ENCODE peak calls at places on chromosome 19, in six cellular contexts. E is psoas muscle, D is ascending aorta, K is NCI-H2171 treated with DMSO at 0.1 percent for 48 hours, A is foreskin keratinocyte, H is non-pigmented ciliary epithelial cell. U is an unnamed sample.

GRCh38 chr19:13556552-13556951 is 50.3 kb upstream of the CACNA1A start:
- DNase-seq in E (no peak), D (no peak), K (no peak), A (no peak), H (no peak), U (no peak)

GRCh38 chr19:58394821-58395219 is 636 bp upstream of the RNF225 start:
- DNase-seq in E (no peak), D (no peak), K (no peak), A (peak; percentile 54), H (no peak), U (no peak)

GRCh38 chr19:28213476-28214082 is 999.4 kb downstream of the UQCRFS1 start:
- DNase-seq in E (no peak), D (no peak), K (peak; percentile 4), A (no peak), H (no peak), U (no peak)

GRCh38 chr19:7739801-7740659 is 7.3 kb downstream of the CD209 start:
- DNase-seq in E (no peak), D (no peak), K (no peak), A (no peak), H (no peak), U (no peak)

GRCh38 chr19:56071151-56071550 is 49.9 kb downstream of the ZNF787 start:
- DNase-seq in E (no peak), D (no peak), K (peak; percentile 3), A (no peak), H (no peak), U (no peak)

GRCh38 chr19:42596391-42597071 is 1.8 kb upstream of the CEACAM8 start:
- DNase-seq in E (peak; percentile 34), D (no peak), K (peak; percentile 9), A (no peak), H (no peak), U (peak; percentile 28)

GRCh38 chr19:54209058-54209747 is 8.5 kb downstream of the RPS9 start:
- DNase-seq in E (no peak), D (no peak), K (no peak), A (no peak), H (no peak), U (no peak)

GRCh38 chr19:43469160-43469480 is 3.7 kb upstream of the LYPD3 start:
- DNase-seq in E (no peak), D (no peak), K (no peak), A (no peak), H (no peak), U (peak; percentile 51)

GRCh38 chr19:54434112-54434861 is 14.7 kb upstream of the LENG8 start:
- DNase-seq in E (no peak), D (no peak), K (no peak), A (no peak), H (no peak), U (no peak)

GRCh38 chr19:48445256-48445605 is 552 bp upstream of the GRWD1 start:
- DNase-seq in E (no peak), D (no peak), K (no peak), A (peak; percentile 82), H (peak; percentile 78), U (peak; percentile 84)

GRCh38 chr19:49057636-49058234 is at the start of gene CGB7:
- DNase-seq in E (peak; percentile 76), D (no peak), K (no peak), A (peak; percentile 62), H (no peak), U (peak; percentile 79)

GRCh38 chr19:46634045-46634655 is 1.9 kb downstream of the GNG8 start:
- DNase-seq in E (peak; percentile 81), D (peak; percentile 49), K (peak; percentile 83), A (peak; percentile 79), H (peak; percentile 60), U (peak; percentile 89)

GRCh38 chr19:8529369-8530006 is 15.5 kb upstream of the ZNF414 start:
- DNase-seq in E (no peak), D (no peak), K (no peak), A (no peak), H (no peak), U (no peak)

GRCh38 chr19:39211731-39212376 is 7.8 kb upstream of the SYCN start:
- DNase-seq in E (no peak), D (no peak), K (no peak), A (no peak), H (no peak), U (peak; percentile 16)

GRCh38 chr19:38389101-38389925 is 816 bp downstream of the SPRED3 start:
- DNase-seq in E (no peak), D (no peak), K (no peak), A (peak; percentile 65), H (peak; percentile 46), U (peak; percentile 89)

GRCh38 chr19:48616041-48616436 is 1.2 kb upstream of the FAM83E start:
- DNase-seq in E (no peak), D (no peak), K (no peak), A (no peak), H (no peak), U (no peak)

GRCh38 chr19:37079238-37079637 is 1.0 kb downstream of the ZNF420 start:
- DNase-seq in E (no peak), D (no peak), K (no peak), A (peak; percentile 2), H (no peak), U (no peak)

GRCh38 chr19:37725181-37725580 is 5.6 kb upstream of the ZNF607 start:
- DNase-seq in E (no peak), D (no peak), K (no peak), A (no peak), H (no peak), U (no peak)

GRCh38 chr19:45152504-45153338 is 8.1 kb downstream of the NKPD1 start:
- DNase-seq in E (peak; percentile 45), D (no peak), K (no peak), A (no peak), H (peak; percentile 9), U (peak; percentile 43)

GRCh38 chr19:38425810-38426466 is at the start of gene RASGRP4:
- DNase-seq in E (no peak), D (no peak), K (no peak), A (no peak), H (no peak), U (no peak)

GRCh38 chr19:7219056-7219455 is 75.2 kb downstream of the INSR start:
- DNase-seq in E (no peak), D (no peak), K (no peak), A (no peak), H (no peak), U (no peak)

GRCh38 chr19:34366670-34367423 is 1.9 kb downstream of the GPI start:
- DNase-seq in E (no peak), D (no peak), K (no peak), A (peak; percentile 30), H (no peak), U (peak; percentile 77)

GRCh38 chr19:651114-651818 is 11.6 kb downstream of the FGF22 start:
- DNase-seq in E (no peak), D (no peak), K (no peak), A (no peak), H (no peak), U (no peak)

GRCh38 chr19:17767559-17767958 is 16.3 kb downstream of the FCHO1 start:
- DNase-seq in E (no peak), D (no peak), K (no peak), A (no peak), H (no peak), U (no peak)

GRCh38 chr19:8831832-8832131 is 322 bp downstream of the ZNF558 start:
- DNase-seq in E (no peak), D (no peak), K (no peak), A (peak; percentile 11), H (no peak), U (no peak)

GRCh38 chr19:46076951-46077814 is 36.4 kb upstream of the IGFL4 start:
- DNase-seq in E (no peak), D (no peak), K (peak; percentile 93), A (peak; percentile 60), H (no peak), U (peak; percentile 84)

GRCh38 chr19:10450853-10451609 is 30.7 kb downstream of the PDE4A start:
- DNase-seq in E (no peak), D (no peak), K (no peak), A (no peak), H (no peak), U (peak; percentile 9)

GRCh38 chr19:34145741-34146202 is 26.5 kb upstream of the LSM14A start:
- DNase-seq in E (no peak), D (no peak), K (peak; percentile 67), A (peak; percentile 17), H (no peak), U (peak; percentile 62)

GRCh38 chr19:18206018-18206417 is 2.2 kb upstream of the RAB3A start:
- DNase-seq in E (no peak), D (no peak), K (no peak), A (no peak), H (no peak), U (no peak)

GRCh38 chr19:28534740-28535351 is 678.1 kb downstream of the UQCRFS1 start:
- DNase-seq in E (no peak), D (no peak), K (no peak), A (no peak), H (no peak), U (no peak)

GRCh38 chr19:48113190-48113917 is 2.7 kb upstream of the PLA2G4C start:
- DNase-seq in E (no peak), D (no peak), K (no peak), A (no peak), H (no peak), U (peak; percentile 18)

GRCh38 chr19:42272989-42273406 is 3.9 kb downstream of the CIC start:
- DNase-seq in E (no peak), D (no peak), K (no peak), A (no peak), H (no peak), U (no peak)

GRCh38 chr19:38718747-38719543 is 25.3 kb downstream of the CAPN12 start:
- DNase-seq in E (peak; percentile 55), D (no peak), K (no peak), A (peak; percentile 41), H (no peak), U (peak; percentile 81)

GRCh38 chr19:46385636-46386035 is 27.7 kb downstream of the CCDC8 start:
- DNase-seq in E (no peak), D (no peak), K (no peak), A (no peak), H (no peak), U (no peak)

GRCh38 chr19:39506944-39507714 is 7.8 kb upstream of the SELENOV start:
- DNase-seq in E (no peak), D (no peak), K (peak; percentile 81), A (peak; percentile 59), H (no peak), U (peak; percentile 74)

GRCh38 chr19:32924200-32924599 is 47.6 kb downstream of the CEP89 start:
- DNase-seq in E (no peak), D (no peak), K (no peak), A (no peak), H (no peak), U (peak; percentile 23)

GRCh38 chr19:1833540-1833939 is 14.7 kb downstream of the REXO1 start:
- DNase-seq in E (no peak), D (no peak), K (no peak), A (no peak), H (no peak), U (no peak)

GRCh38 chr19:40466219-40467006 is at the start of gene SPTBN4:
- DNase-seq in E (peak; percentile 53), D (no peak), K (no peak), A (no peak), H (no peak), U (no peak)

GRCh38 chr19:33261511-33262192 is 36.0 kb upstream of the SLC7A10 start:
- DNase-seq in E (no peak), D (no peak), K (no peak), A (no peak), H (no peak), U (no peak)